ENCODE peak calls at places on chromosome 22, in seven cellular contexts. One of them, this sample, is unnamed.

GRCh38 chr22:19011075-19011474 is 75.0 kb upstream of the PRODH start:
- DNase-seq in HCT116: no peak
- DNase-seq in SK-N-SH: no peak
- DNase-seq in HepG2: no peak
- DNase-seq in H1: no peak
- DNase-seq in GM12878: no peak
- DNase-seq in K562: no peak
- DNase-seq in this sample: no peak

GRCh38 chr22:30492144-30492543 is 13.4 kb downstream of the SEC14L4 start:
- DNase-seq in HepG2: no peak
- DNase-seq in K562: no peak
- DNase-seq in H1: no peak
- DNase-seq in HCT116: no peak
- DNase-seq in SK-N-SH: no peak
- DNase-seq in GM12878: no peak
- DNase-seq in this sample: no peak

GRCh38 chr22:29032584-29032983 is 29.0 kb downstream of the C22orf31 start:
- DNase-seq in SK-N-SH: no peak
- DNase-seq in HCT116: no peak
- DNase-seq in K562: no peak
- DNase-seq in H1: no peak
- DNase-seq in GM12878: no peak
- DNase-seq in HepG2: no peak
- DNase-seq in this sample: no peak

GRCh38 chr22:30221121-30221992 is 25.2 kb downstream of the LIF start:
- DNase-seq in SK-N-SH: no peak
- DNase-seq in K562: no peak
- DNase-seq in GM12878: peak
- DNase-seq in HCT116: no peak
- DNase-seq in HepG2: no peak
- DNase-seq in H1: no peak
- DNase-seq in this sample: no peak

GRCh38 chr22:41028841-41029240 is 63.6 kb upstream of the EP300 start:
- DNase-seq in H1: no peak
- DNase-seq in HepG2: peak
- DNase-seq in GM12878: no peak
- DNase-seq in K562: no peak
- DNase-seq in SK-N-SH: no peak
- DNase-seq in HCT116: no peak
- DNase-seq in this sample: no peak

GRCh38 chr22:29155966-29156365 is 49.7 kb upstream of the EMID1 start:
- DNase-seq in K562: no peak
- DNase-seq in H1: no peak
- DNase-seq in HCT116: no peak
- DNase-seq in SK-N-SH: no peak
- DNase-seq in GM12878: no peak
- DNase-seq in HepG2: no peak
- DNase-seq in this sample: no peak

GRCh38 chr22:43917523-43917922 is 6.1 kb upstream of the PNPLA3 start:
- DNase-seq in H1: no peak
- DNase-seq in SK-N-SH: no peak
- DNase-seq in K562: no peak
- DNase-seq in HCT116: no peak
- DNase-seq in HepG2: no peak
- DNase-seq in GM12878: no peak
- DNase-seq in this sample: no peak

GRCh38 chr22:47626428-47627390 is 864.3 kb downstream of the TBC1D22A start:
- DNase-seq in H1: no peak
- DNase-seq in GM12878: no peak
- DNase-seq in HCT116: peak
- DNase-seq in K562: peak
- DNase-seq in SK-N-SH: no peak
- DNase-seq in HepG2: peak
- DNase-seq in this sample: no peak

GRCh38 chr22:30396871-30397655 is at the start of gene SEC14L2:
- DNase-seq in HCT116: peak
- DNase-seq in HepG2: no peak
- DNase-seq in K562: no peak
- DNase-seq in H1: no peak
- DNase-seq in GM12878: no peak
- DNase-seq in SK-N-SH: peak
- DNase-seq in this sample: no peak

GRCh38 chr22:30887861-30888260 is 80.7 kb downstream of the MORC2 start:
- DNase-seq in GM12878: no peak
- DNase-seq in K562: no peak
- DNase-seq in HepG2: no peak
- DNase-seq in H1: no peak
- DNase-seq in HCT116: no peak
- DNase-seq in SK-N-SH: peak
- DNase-seq in this sample: no peak

GRCh38 chr22:21802056-21802455 is 65.4 kb downstream of the MAPK1 start:
- DNase-seq in SK-N-SH: no peak
- DNase-seq in K562: no peak
- DNase-seq in HepG2: no peak
- DNase-seq in H1: no peak
- DNase-seq in GM12878: no peak
- DNase-seq in HCT116: no peak
- DNase-seq in this sample: no peak

GRCh38 chr22:21828268-21828638 is 39.2 kb downstream of the MAPK1 start:
- DNase-seq in SK-N-SH: no peak
- DNase-seq in HCT116: no peak
- DNase-seq in K562: no peak
- DNase-seq in HepG2: no peak
- DNase-seq in H1: no peak
- DNase-seq in GM12878: no peak
- DNase-seq in this sample: no peak

DNA sequence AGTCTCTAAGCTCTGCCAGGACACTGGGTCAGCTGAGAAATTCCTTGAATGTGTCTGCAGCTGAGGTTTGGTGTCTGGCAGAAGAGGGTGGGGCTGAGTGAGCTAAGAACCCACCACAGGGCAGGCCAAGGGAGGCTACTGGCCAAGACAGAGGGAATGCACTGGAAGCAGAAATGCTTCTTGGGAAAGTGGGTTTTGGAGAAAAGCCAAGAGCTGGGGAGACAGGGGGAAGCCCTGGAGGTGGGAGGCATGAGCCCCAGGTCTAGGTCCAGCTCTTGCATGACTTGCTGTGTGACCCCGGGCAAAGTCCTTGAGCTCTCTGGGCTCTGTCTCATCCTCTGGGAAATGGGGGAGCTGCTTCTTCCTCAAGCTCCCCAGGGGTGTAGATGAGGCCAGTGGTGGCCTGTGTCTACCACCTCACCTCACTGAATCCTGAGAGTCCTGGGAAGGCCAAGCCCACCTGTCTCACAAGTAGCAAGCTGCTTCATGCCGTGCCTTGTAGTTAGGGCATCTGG is 2.3 kb downstream of the MMP11 start:
- DNase-seq in K562: no peak
- DNase-seq in HepG2: no peak
- DNase-seq in H1: no peak
- DNase-seq in HCT116: no peak
- DNase-seq in GM12878: no peak
- DNase-seq in SK-N-SH: no peak
- DNase-seq in this sample: no peak
- TF ChIP-seq SIN3A in K562: no peak
- TF ChIP-seq SIN3A in HepG2: no peak
- TF ChIP-seq SIN3A in H1: no peak
- TF ChIP-seq SIN3A in HCT116: no peak
- TF ChIP-seq SIN3A in GM12878: no peak
- TF ChIP-seq SIN3A in SK-N-SH: no peak
- TF ChIP-seq SIN3A in this sample: no peak

GRCh38 chr22:38032681-38033521 is 24.3 kb upstream of the PICK1 start:
- DNase-seq in HCT116: no peak
- DNase-seq in K562: peak
- DNase-seq in HepG2: peak
- DNase-seq in GM12878: no peak
- DNase-seq in SK-N-SH: no peak
- DNase-seq in H1: no peak
- DNase-seq in this sample: no peak
- TF ChIP-seq SIN3A in HCT116: no peak
- TF ChIP-seq SIN3A in K562: no peak
- TF ChIP-seq SIN3A in HepG2: no peak
- TF ChIP-seq SIN3A in GM12878: no peak
- TF ChIP-seq SIN3A in SK-N-SH: no peak
- TF ChIP-seq SIN3A in H1: no peak
- TF ChIP-seq SIN3A in this sample: no peak

GRCh38 chr22:36714110-36714509 is 10.6 kb upstream of the CACNG2 start:
- DNase-seq in GM12878: no peak
- DNase-seq in K562: no peak
- DNase-seq in SK-N-SH: no peak
- DNase-seq in HepG2: no peak
- DNase-seq in HCT116: no peak
- DNase-seq in H1: no peak
- DNase-seq in this sample: no peak
- TF ChIP-seq SIN3A in GM12878: no peak
- TF ChIP-seq SIN3A in K562: no peak
- TF ChIP-seq SIN3A in SK-N-SH: no peak
- TF ChIP-seq SIN3A in HepG2: no peak
- TF ChIP-seq SIN3A in HCT116: no peak
- TF ChIP-seq SIN3A in H1: no peak
- TF ChIP-seq SIN3A in this sample: no peak

DNA sequence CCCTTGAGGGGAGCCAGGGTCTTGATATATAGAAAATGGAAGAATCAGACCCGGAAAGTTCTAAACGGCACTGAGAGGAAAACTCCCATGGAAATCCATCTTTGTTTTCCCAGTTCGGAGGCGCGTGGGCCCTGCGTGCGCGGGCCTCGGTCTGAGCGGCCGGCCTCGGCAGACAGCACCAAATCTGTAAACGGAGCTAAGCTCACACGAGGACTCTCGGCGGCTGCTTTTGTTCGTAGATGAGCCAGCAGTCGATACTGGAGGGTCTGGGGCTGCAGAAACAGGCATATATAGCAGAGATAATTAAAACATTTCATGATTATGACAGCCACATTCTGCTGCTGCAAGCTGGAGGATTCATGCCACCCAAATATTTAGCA is 68.5 kb upstream of the PPARA start:
- DNase-seq in HCT116: no peak
- DNase-seq in GM12878: no peak
- DNase-seq in SK-N-SH: no peak
- DNase-seq in HepG2: no peak
- DNase-seq in H1: no peak
- DNase-seq in K562: no peak
- DNase-seq in this sample: no peak
- TF ChIP-seq SIN3A in HCT116: no peak
- TF ChIP-seq SIN3A in GM12878: no peak
- TF ChIP-seq SIN3A in SK-N-SH: no peak
- TF ChIP-seq SIN3A in HepG2: no peak
- TF ChIP-seq SIN3A in H1: no peak
- TF ChIP-seq SIN3A in K562: no peak
- TF ChIP-seq SIN3A in this sample: no peak

DNA sequence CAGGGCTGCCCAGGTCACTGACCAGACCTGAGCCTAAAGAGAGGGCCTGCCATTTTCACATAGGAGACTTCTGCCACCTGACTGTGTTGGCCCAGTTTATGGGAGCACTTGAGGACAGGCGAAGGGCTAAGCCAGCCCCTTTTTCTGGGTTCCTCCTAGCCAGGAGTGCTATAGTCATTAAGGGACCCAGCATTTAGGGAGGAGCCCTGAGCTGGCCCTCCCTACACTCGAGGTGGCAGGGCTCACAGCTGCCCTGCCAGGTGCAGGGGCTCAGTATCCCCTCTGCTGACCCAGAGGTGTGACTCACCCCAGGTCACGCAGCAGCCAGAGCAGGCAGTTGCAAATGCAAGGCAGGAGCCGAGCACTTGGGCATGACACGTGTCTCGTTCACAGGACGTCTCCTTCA is 86.3 kb upstream of the CRYBB3 start:
- DNase-seq in SK-N-SH: no peak
- DNase-seq in HepG2: no peak
- DNase-seq in GM12878: no peak
- DNase-seq in H1: no peak
- DNase-seq in K562: no peak
- DNase-seq in HCT116: no peak
- DNase-seq in this sample: no peak
- TF ChIP-seq SIN3A in SK-N-SH: no peak
- TF ChIP-seq SIN3A in HepG2: no peak
- TF ChIP-seq SIN3A in GM12878: no peak
- TF ChIP-seq SIN3A in H1: no peak
- TF ChIP-seq SIN3A in K562: no peak
- TF ChIP-seq SIN3A in HCT116: no peak
- TF ChIP-seq SIN3A in this sample: no peak

GRCh38 chr22:20021196-20022181 is 579 bp downstream of the TANGO2 start:
- DNase-seq in GM12878: no peak
- DNase-seq in HCT116: no peak
- DNase-seq in K562: peak
- DNase-seq in SK-N-SH: peak
- DNase-seq in HepG2: peak
- DNase-seq in H1: no peak
- DNase-seq in this sample: no peak
- TF ChIP-seq SIN3A in GM12878: peak
- TF ChIP-seq SIN3A in HCT116: no peak
- TF ChIP-seq SIN3A in K562: no peak
- TF ChIP-seq SIN3A in SK-N-SH: no peak
- TF ChIP-seq SIN3A in HepG2: no peak
- TF ChIP-seq SIN3A in H1: no peak
- TF ChIP-seq SIN3A in this sample: no peak

GRCh38 chr22:33918676-33919590 is 1.3 kb downstream of the LARGE1 start:
- DNase-seq in K562: no peak
- DNase-seq in HCT116: no peak
- DNase-seq in GM12878: no peak
- DNase-seq in HepG2: peak
- DNase-seq in H1: no peak
- DNase-seq in SK-N-SH: no peak
- DNase-seq in this sample: no peak
- TF ChIP-seq SIN3A in K562: no peak
- TF ChIP-seq SIN3A in HCT116: no peak
- TF ChIP-seq SIN3A in GM12878: no peak
- TF ChIP-seq SIN3A in HepG2: peak
- TF ChIP-seq SIN3A in H1: no peak
- TF ChIP-seq SIN3A in SK-N-SH: no peak
- TF ChIP-seq SIN3A in this sample: no peak